ENCODE peak calls at places on chromosome 18, in five cellular contexts. Z is pancreas, N is GM23248, K is psoas muscle, J is left lung. O is an unnamed sample.

GRCh38 chr18:49878567-49878966 is 65.2 kb upstream of the ACAA2 start:
- DNase-seq in N (peak; percentile 5), J (no peak), K (no peak), Z (no peak), O (no peak)

GRCh38 chr18:4854664-4855063 is 342.4 kb downstream of the AKAIN1 start:
- DNase-seq in Z (no peak), J (no peak), K (no peak), N (no peak), O (no peak)

GRCh38 chr18:56284319-56284718 is 354.1 kb downstream of the TXNL1 start:
- DNase-seq in N (peak; percentile 60), Z (no peak), J (no peak), K (no peak), O (no peak)

GRCh38 chr18:36650906-36651305 is 177.9 kb downstream of the TPGS2 start:
- DNase-seq in J (no peak), N (no peak), Z (no peak), K (no peak), O (no peak)

GRCh38 chr18:21393986-21394385 is 152.0 kb downstream of the GREB1L start:
- DNase-seq in N (no peak), J (no peak), Z (no peak), K (no peak), O (no peak)

GRCh38 chr18:68233043-68233442 is 481.9 kb downstream of the TMX3 start:
- DNase-seq in Z (no peak), J (no peak), N (no peak), K (no peak), O (no peak)

GRCh38 chr18:22185298-22185697 is 15.9 kb downstream of the GATA6 start:
- DNase-seq in N (no peak), Z (peak; percentile 61), K (no peak), J (no peak), O (no peak)

GRCh38 chr18:76588591-76589303 is 93.7 kb upstream of the ZNF516 start:
- DNase-seq in J (no peak), K (no peak), Z (no peak), N (peak; percentile 36), O (no peak)

GRCh38 chr18:37574113-37574512 is 8.5 kb upstream of the CELF4 start:
- DNase-seq in K (no peak), Z (no peak), J (no peak), N (no peak), O (no peak)

GRCh38 chr18:5693637-5694175 is 149.9 kb upstream of the EPB41L3 start:
- DNase-seq in K (peak; percentile 16), Z (no peak), J (no peak), N (peak; percentile 44), O (no peak)

GRCh38 chr18:63979409-63979908 is 9.6 kb downstream of the SERPINB8 start:
- DNase-seq in Z (no peak), K (no peak), J (no peak), N (peak; percentile 81), O (peak; percentile 62)

GRCh38 chr18:2411381-2411977 is 159.8 kb downstream of the METTL4 start:
- DNase-seq in J (no peak), Z (no peak), N (peak; percentile 75), K (no peak), O (no peak)

GRCh38 chr18:38241216-38241615 is 675.6 kb upstream of the CELF4 start:
- DNase-seq in J (no peak), N (no peak), Z (no peak), K (no peak), O (no peak)

GRCh38 chr18:59787998-59788875 is 91.0 kb upstream of the CCBE1 start:
- DNase-seq in Z (no peak), N (peak; percentile 77), K (no peak), J (no peak), O (no peak)
- H3K27ac ChIP-seq in Z (no peak overlapping the region), N (peak overlapping the region; percentile 65), K (no peak overlapping the region), J (no peak overlapping the region), O (no peak overlapping the region)

DNA sequence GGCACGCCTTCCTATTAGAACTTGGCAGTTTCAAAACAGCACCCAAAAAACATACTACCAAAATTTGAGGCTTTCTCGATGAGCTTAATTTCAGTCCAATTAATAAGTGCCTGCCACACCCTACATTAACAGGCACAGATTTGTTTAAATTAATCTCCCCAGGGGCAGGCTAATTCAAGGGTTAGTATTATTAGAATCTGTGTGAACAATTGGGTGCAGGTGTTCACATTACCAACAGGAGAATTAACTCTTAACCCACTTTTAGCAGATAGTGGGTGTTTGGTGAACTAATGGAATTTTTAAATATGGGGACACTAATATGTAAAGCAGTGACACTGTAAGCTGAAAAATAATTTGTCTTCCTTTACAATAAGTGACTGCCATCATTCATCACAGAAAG is 4.1 kb downstream of the MBD2 start:
- DNase-seq in N (no peak), J (no peak), Z (no peak), K (no peak), O (no peak)
- H3K4me1 ChIP-seq in N (peaks cover 31% of the 10 kb centered on the region), J (peaks cover 72% of the 10 kb centered on the region), Z (peaks cover 19% of the 10 kb centered on the region), K (peaks cover 29% of the 10 kb centered on the region), O (peaks cover 4% of the 10 kb centered on the region)

GRCh38 chr18:52352920-52353319 is 12.9 kb downstream of the DCC start:
- DNase-seq in Z (no peak), N (no peak), K (no peak), J (no peak), O (no peak)
- H3K27ac ChIP-seq in Z (no peak overlapping the region), N (no peak overlapping the region), K (no peak overlapping the region), J (no peak overlapping the region), O (no peak overlapping the region)

GRCh38 chr18:48808476-48808875 is 142.3 kb downstream of the SMAD7 start:
- DNase-seq in N (peak; percentile 14), J (no peak), Z (no peak), K (no peak), O (no peak)
- H3K4me1 ChIP-seq in N (peaks cover 8% of the 10 kb centered on the region), J (peaks cover 9% of the 10 kb centered on the region), Z (no peaks in the 10 kb centered on the region), K (no peaks in the 10 kb centered on the region), O (no peaks in the 10 kb centered on the region)

DNA sequence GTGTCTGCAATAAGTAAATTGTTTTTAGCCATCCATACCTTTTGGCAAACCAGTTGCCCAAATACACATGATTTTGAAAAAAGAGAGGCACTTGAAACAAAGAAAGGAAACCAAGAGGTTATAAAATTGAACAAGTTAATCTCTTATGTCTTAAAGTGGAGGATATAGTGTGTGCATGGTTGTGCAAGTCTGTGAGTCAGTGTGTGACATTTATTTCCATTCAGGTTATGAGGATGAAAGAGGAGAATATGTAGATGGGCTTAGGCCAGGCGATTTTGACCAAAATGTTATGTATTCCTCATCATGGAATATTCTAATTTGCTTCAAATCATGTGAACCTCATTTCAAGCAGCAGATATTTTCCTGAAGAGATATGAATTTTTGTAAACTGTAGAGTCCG is 123.3 kb downstream of the SETBP1 start:
- DNase-seq in N (peak; percentile 41), K (no peak), Z (no peak), J (no peak), O (no peak)
- H3K27ac ChIP-seq in N (no peak overlapping the region), K (peak overlapping the region; percentile 97), Z (no peak overlapping the region), J (no peak overlapping the region), O (peak overlapping the region; percentile 51)

DNA sequence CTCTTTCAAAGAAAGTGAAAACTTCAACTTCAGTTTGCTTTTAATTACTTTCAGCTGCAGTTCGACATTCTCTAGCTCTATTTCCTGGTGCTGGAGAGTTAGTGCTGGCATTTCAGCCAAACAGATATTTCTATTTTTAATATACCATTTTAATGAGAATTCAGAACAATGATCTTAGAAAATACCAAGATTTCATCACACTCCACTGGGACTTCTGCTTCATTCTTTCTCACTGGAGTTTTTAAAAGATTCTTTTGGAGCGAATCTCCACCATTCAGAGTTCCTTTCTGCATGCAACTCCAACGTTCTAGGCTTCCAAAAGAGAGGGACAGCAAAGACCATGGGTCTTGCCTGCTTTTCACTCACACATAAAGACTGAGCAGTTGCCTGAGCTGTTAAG is 94.2 kb downstream of the CABLES1 start:
- DNase-seq in K (no peak), N (peak; percentile 62), J (no peak), Z (no peak), O (no peak)
- H3K4me1 ChIP-seq in K (peaks cover 13% of the 10 kb centered on the region), N (peaks cover 75% of the 10 kb centered on the region), J (peaks cover 53% of the 10 kb centered on the region), Z (no peaks in the 10 kb centered on the region), O (no peaks in the 10 kb centered on the region)

GRCh38 chr18:70489556-70489955 is 200.7 kb downstream of the SOCS6 start:
- DNase-seq in N (no peak), J (no peak), Z (no peak), K (no peak), O (no peak)
- H3K27ac ChIP-seq in N (peak overlapping the region; percentile 71), J (peak overlapping the region; percentile 72), Z (no peak overlapping the region), K (no peak overlapping the region), O (no peak overlapping the region)